ENCODE peak calls at places on chromosome 20, in six cellular contexts. One of them, this sample, is unnamed.

GRCh38 chr20:36792422-36792821 is 18.9 kb upstream of the DSN1 start:
- DNase-seq in GM12878: no peak
- DNase-seq in K562: peak
- DNase-seq in GM12891: peak
- DNase-seq in HepG2: peak
- DNase-seq in H1: no peak
- DNase-seq in this sample: no peak

GRCh38 chr20:60101201-60101893 is 143.1 kb downstream of the CDH26 start:
- DNase-seq in GM12878: no peak
- DNase-seq in HepG2: no peak
- DNase-seq in K562: no peak
- DNase-seq in GM12891: no peak
- DNase-seq in H1: no peak
- DNase-seq in this sample: no peak

GRCh38 chr20:4013041-4013440 is 2.3 kb downstream of the RNF24 start:
- DNase-seq in HepG2: no peak
- DNase-seq in GM12891: no peak
- DNase-seq in GM12878: no peak
- DNase-seq in K562: no peak
- DNase-seq in H1: no peak
- DNase-seq in this sample: no peak

GRCh38 chr20:61611401-61611800 is 359.3 kb downstream of the CDH4 start:
- DNase-seq in GM12878: no peak
- DNase-seq in K562: no peak
- DNase-seq in H1: no peak
- DNase-seq in GM12891: no peak
- DNase-seq in HepG2: no peak
- DNase-seq in this sample: no peak

GRCh38 chr20:36825374-36826104 is 50.4 kb upstream of the TLDC2 start:
- DNase-seq in HepG2: no peak
- DNase-seq in GM12891: no peak
- DNase-seq in K562: no peak
- DNase-seq in H1: no peak
- DNase-seq in GM12878: no peak
- DNase-seq in this sample: no peak

GRCh38 chr20:63457737-63458136 is 14.7 kb downstream of the KCNQ2 start:
- DNase-seq in HepG2: no peak
- DNase-seq in GM12878: no peak
- DNase-seq in H1: no peak
- DNase-seq in K562: no peak
- DNase-seq in GM12891: no peak
- DNase-seq in this sample: no peak

GRCh38 chr20:7199867-7200266 is 432.4 kb downstream of the BMP2 start:
- DNase-seq in H1: no peak
- DNase-seq in K562: no peak
- DNase-seq in HepG2: no peak
- DNase-seq in GM12878: no peak
- DNase-seq in GM12891: no peak
- DNase-seq in this sample: no peak

GRCh38 chr20:47118201-47118600 is 223.6 kb downstream of the EYA2 start:
- DNase-seq in GM12891: no peak
- DNase-seq in H1: no peak
- DNase-seq in K562: no peak
- DNase-seq in GM12878: no peak
- DNase-seq in HepG2: no peak
- DNase-seq in this sample: no peak

DNA sequence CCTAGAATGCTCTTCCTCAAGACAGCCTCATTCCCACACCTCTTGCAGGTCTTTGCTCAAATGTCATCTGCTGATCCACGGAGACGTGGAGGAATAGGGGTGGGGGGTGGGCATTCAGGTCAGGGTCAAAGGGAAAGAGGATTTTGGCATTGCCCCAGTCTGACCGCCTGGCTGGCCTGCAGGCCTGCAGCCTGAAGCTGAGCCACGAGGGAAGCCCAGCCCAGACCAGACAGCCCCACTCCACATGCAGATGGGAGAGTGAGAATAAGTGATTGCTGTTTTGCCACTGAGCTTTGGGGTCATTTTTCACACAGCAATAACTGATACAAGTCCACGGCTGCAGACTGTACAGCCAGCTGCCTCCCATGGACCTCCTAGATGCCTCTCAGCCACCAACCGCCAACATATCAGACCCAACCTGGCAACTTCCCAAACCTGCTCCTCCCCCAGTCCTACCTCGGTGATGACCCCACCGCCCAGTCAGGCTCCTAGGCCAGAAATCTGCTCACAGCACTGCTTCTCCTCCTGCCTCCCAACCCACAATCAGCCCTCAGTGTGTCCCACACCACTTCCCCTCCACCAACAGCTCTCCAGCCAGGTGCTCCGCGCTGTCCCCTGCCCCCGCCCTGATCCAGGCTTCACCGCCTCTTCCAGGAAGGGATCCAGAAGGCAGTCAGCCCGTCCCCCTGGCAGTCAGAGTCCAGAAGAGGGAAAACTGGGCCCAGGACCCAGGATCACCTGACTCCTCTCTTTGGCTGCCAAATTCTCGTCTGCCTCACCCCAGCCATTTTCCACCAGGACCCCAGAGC is 14.0 kb downstream of the KIAA1755 start:
- DNase-seq in GM12878: no peak
- DNase-seq in GM12891: no peak
- DNase-seq in K562: no peak
- DNase-seq in HepG2: no peak
- DNase-seq in H1: no peak
- DNase-seq in this sample: no peak
- TF ChIP-seq POLR2AphosphoS5 in GM12878: no peak
- TF ChIP-seq POLR2AphosphoS5 in GM12891: no peak
- TF ChIP-seq POLR2AphosphoS5 in K562: no peak
- TF ChIP-seq POLR2AphosphoS5 in HepG2: no peak
- TF ChIP-seq POLR2AphosphoS5 in H1: no peak
- TF ChIP-seq POLR2AphosphoS5 in this sample: no peak

DNA sequence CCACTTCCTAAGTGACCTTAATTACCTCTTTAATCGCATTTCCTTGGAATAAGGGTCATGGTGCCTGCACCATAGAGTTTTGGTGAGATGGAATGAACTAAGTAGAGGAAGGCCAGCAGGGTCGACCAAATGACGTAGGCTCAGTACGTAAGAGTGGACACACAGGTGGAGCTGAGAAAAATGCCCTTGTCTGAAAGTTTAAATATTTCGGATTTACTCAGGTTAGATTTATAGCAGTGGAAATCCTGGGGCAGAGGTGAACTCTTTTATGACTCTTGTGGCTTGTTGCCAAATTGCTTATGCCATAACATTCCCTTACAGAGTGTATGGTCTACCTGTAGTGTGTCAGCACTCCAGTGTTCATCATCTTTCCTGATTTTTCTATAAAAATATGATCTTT is 23.6 kb upstream of the BTBD3 start:
- DNase-seq in K562: no peak
- DNase-seq in H1: no peak
- DNase-seq in GM12878: no peak
- DNase-seq in GM12891: no peak
- DNase-seq in HepG2: no peak
- DNase-seq in this sample: no peak
- TF ChIP-seq TAF1 in K562: no peak
- TF ChIP-seq TAF1 in H1: no peak
- TF ChIP-seq TAF1 in GM12878: no peak
- TF ChIP-seq TAF1 in GM12891: no peak
- TF ChIP-seq TAF1 in HepG2: no peak
- TF ChIP-seq TAF1 in this sample: no peak

GRCh38 chr20:17529586-17529985 is 1.6 kb downstream of the BFSP1 start:
- DNase-seq in H1: no peak
- DNase-seq in GM12878: no peak
- DNase-seq in HepG2: no peak
- DNase-seq in GM12891: no peak
- DNase-seq in K562: no peak
- DNase-seq in this sample: no peak

GRCh38 chr20:17531537-17532025 is 402 bp upstream of the BFSP1 start:
- DNase-seq in HepG2: no peak
- DNase-seq in GM12878: no peak
- DNase-seq in K562: no peak
- DNase-seq in GM12891: no peak
- DNase-seq in H1: no peak
- DNase-seq in this sample: no peak

GRCh38 chr20:17530153-17530552 is 1.0 kb downstream of the BFSP1 start:
- DNase-seq in GM12891: no peak
- DNase-seq in GM12878: no peak
- DNase-seq in HepG2: no peak
- DNase-seq in K562: no peak
- DNase-seq in H1: no peak
- DNase-seq in this sample: no peak

GRCh38 chr20:17533396-17533795 is 2.2 kb upstream of the BFSP1 start:
- DNase-seq in HepG2: peak
- DNase-seq in H1: no peak
- DNase-seq in GM12891: no peak
- DNase-seq in K562: peak
- DNase-seq in GM12878: no peak
- DNase-seq in this sample: no peak

DNA sequence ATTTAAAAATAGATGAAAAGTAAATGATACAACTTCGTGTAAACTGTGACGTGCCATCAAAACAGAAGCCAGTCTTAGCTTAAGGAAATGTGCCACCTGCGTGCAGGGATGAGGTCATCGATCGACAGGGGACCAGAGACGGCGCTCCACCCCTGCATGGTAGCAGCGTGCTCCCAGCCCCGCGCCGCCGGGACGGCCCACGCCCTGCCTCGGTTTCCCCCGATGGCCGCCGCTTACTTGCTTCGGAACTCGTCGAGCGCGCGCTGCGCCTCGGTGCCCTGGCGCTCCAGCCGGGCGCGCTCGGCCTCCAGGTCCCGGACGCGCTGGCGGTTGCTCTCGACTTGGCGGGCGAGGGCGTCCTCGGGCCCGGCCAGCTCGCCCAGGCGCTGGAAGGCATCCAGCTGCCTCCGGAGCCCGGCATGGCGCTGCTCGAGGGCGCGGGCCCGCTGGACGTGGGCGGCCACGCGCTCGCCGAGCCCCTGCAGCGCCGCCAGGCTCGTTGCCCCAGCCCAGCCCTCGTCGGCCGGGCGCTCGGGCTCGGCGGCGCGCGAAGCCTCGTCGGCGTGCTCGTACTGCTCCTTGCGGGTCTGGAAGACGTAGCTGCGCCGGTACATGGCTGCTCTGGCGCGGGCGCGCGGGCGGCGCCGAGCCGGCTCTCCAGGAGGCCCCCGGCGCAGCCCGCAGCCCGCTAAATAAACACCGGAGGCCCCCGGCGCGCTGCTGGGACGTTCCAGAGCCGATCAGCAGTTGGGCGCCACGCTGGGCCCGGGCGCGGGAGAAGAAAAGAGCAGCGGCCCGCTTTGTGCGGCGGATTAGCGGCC is at the start of gene BFSP1:
- DNase-seq in H1: peak
- DNase-seq in GM12878: no peak
- DNase-seq in HepG2: peak
- DNase-seq in GM12891: peak
- DNase-seq in K562: no peak
- DNase-seq in this sample: peak
- TF ChIP-seq POLR2A in H1: no peak
- TF ChIP-seq POLR2A in GM12878: no peak
- TF ChIP-seq POLR2A in HepG2: peak
- TF ChIP-seq POLR2A in GM12891: no peak
- TF ChIP-seq POLR2A in K562: no peak
- TF ChIP-seq POLR2A in this sample: no peak

DNA sequence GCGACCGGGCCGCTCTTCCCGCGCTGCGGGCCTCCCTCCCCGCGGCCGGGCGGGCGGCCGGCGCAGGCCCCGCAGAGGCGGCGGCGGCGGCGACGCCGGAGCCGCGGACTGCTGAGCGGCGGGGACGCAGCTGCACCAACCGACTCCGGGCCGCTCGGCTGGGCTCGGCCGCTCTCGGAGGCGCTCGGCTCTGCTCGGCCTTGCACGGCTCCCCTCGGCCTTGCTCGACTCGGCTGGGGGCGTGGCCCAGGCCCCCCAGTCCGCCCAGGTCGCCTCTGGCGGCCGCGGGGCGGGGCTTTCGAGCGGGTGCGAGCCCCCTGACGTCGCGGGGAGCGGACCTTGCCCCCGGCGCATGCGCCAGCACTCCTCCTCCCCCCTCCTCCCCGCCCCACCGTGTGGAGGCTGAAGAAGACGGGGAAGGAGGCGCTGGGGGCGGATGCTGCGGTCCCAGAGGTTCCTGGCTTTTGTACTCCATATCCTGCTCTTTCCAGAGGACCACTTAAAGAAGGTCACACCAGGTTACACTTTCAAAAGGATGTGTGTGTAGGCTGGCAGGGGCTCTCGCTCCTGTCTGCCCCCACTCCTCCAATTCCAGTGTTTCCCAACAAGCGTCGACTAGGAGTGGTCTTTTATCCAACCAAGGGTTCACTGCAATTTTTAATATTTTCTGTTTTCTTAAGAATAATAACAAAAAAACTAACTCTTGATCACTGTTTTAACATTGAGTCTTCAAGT is at the start of gene ZHX3:
- DNase-seq in HepG2: peak
- DNase-seq in H1: peak
- DNase-seq in GM12878: peak
- DNase-seq in GM12891: peak
- DNase-seq in K562: peak
- DNase-seq in this sample: peak
- TF ChIP-seq POLR2AphosphoS5 in HepG2: peak
- TF ChIP-seq POLR2AphosphoS5 in H1: no peak
- TF ChIP-seq POLR2AphosphoS5 in GM12878: no peak
- TF ChIP-seq POLR2AphosphoS5 in GM12891: no peak
- TF ChIP-seq POLR2AphosphoS5 in K562: no peak
- TF ChIP-seq POLR2AphosphoS5 in this sample: no peak

GRCh38 chr20:22293886-22294285 is 290.5 kb downstream of the FOXA2 start:
- DNase-seq in GM12878: no peak
- DNase-seq in H1: no peak
- DNase-seq in GM12891: no peak
- DNase-seq in K562: no peak
- DNase-seq in HepG2: no peak
- DNase-seq in this sample: no peak

GRCh38 chr20:22288156-22288555 is 296.2 kb downstream of the FOXA2 start:
- DNase-seq in GM12891: no peak
- DNase-seq in HepG2: no peak
- DNase-seq in GM12878: no peak
- DNase-seq in K562: no peak
- DNase-seq in H1: no peak
- DNase-seq in this sample: no peak

GRCh38 chr20:22289442-22289841 is 294.9 kb downstream of the FOXA2 start:
- DNase-seq in H1: no peak
- DNase-seq in GM12891: no peak
- DNase-seq in HepG2: no peak
- DNase-seq in K562: no peak
- DNase-seq in GM12878: no peak
- DNase-seq in this sample: no peak

GRCh38 chr20:22285555-22285954 is 298.8 kb downstream of the FOXA2 start:
- DNase-seq in H1: no peak
- DNase-seq in K562: no peak
- DNase-seq in GM12891: no peak
- DNase-seq in HepG2: no peak
- DNase-seq in GM12878: no peak
- DNase-seq in this sample: no peak

GRCh38 chr20:22288957-22289356 is 295.4 kb downstream of the FOXA2 start:
- DNase-seq in GM12891: no peak
- DNase-seq in HepG2: no peak
- DNase-seq in K562: no peak
- DNase-seq in H1: no peak
- DNase-seq in GM12878: no peak
- DNase-seq in this sample: no peak
- TF ChIP-seq TAF1 in GM12891: no peak
- TF ChIP-seq TAF1 in HepG2: no peak
- TF ChIP-seq TAF1 in K562: no peak
- TF ChIP-seq TAF1 in H1: no peak
- TF ChIP-seq TAF1 in GM12878: no peak
- TF ChIP-seq TAF1 in this sample: no peak

GRCh38 chr20:43590392-43591303 is at the start of gene IFT52:
- DNase-seq in K562: peak
- DNase-seq in GM12878: peak
- DNase-seq in H1: peak
- DNase-seq in GM12891: peak
- DNase-seq in HepG2: peak
- DNase-seq in this sample: peak
- TF ChIP-seq POLR2A in K562: no peak
- TF ChIP-seq POLR2A in GM12878: peak
- TF ChIP-seq POLR2A in H1: no peak
- TF ChIP-seq POLR2A in GM12891: no peak
- TF ChIP-seq POLR2A in HepG2: peak
- TF ChIP-seq POLR2A in this sample: peak

This sample was measured in GM12892.